ENCODE peak calls at places on chromosome X, in four cellular contexts. N is H1, Y is GM12878, K is HepG2. Q is an unnamed sample.

GRCh38 chrX:53084043-53084570 is 1.9 kb downstream of the TSPYL2 start:
- DNase-seq in N (no peak), Y (no peak), K (no peak), Q (no peak)

GRCh38 chrX:56800801-56801200 is 71.8 kb downstream of the NBDY start:
- DNase-seq in N (no peak), Y (no peak), K (no peak), Q (no peak)

GRCh38 chrX:147962476-147962875 is 18.7 kb upstream of the FMR1NB start:
- DNase-seq in N (no peak), Y (no peak), K (no peak), Q (no peak)

GRCh38 chrX:86830685-86831084 is 682.4 kb downstream of the DACH2 start:
- DNase-seq in N (no peak), Y (no peak), K (peak), Q (no peak)

GRCh38 chrX:122866527-122866926 is 317.6 kb upstream of the GRIA3 start:
- DNase-seq in N (no peak), Y (no peak), K (no peak), Q (no peak)

GRCh38 chrX:151825927-151826471 is 86.7 kb upstream of the MAGEA4 start:
- DNase-seq in N (no peak), Y (no peak), K (no peak), Q (no peak)

GRCh38 chrX:131072871-131073571 is 14.9 kb downstream of the ARHGAP36 start:
- DNase-seq in N (peak), Y (no peak), K (no peak), Q (no peak)

GRCh38 chrX:131752493-131753198 is 208.8 kb downstream of the OR13H1 start:
- DNase-seq in N (no peak), Y (peak), K (no peak), Q (no peak)

DNA sequence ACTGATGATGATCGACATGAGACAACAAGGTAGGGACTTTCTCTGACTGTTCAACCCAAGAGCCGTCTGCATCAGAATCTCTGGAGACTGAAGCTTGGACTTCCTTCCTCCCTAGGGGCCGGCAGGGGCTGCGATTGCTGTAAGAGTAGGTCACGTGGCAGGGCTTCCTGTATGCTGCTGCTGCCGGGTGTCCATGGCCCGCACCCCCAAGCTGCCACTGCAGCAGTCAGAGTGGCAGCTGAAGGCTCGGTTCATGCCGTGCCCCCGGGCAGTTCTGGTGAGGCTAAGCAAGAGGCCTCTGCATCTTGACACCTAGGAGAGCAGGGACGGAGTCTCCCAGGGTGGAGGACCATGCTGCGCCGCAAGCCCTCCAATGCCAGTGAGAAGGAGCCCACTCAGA is at the start of gene SASH3:
- DNase-seq in N (no peak), Y (no peak), K (no peak), Q (no peak)
- H3K4me3 ChIP-seq in N (no peak), Y (peak), K (no peak), Q (no peak)

GRCh38 chrX:154419688-154420401 is 8.5 kb downstream of the TAFAZZIN start:
- DNase-seq in N (no peak), Y (no peak), K (no peak), Q (no peak)

GRCh38 chrX:154417157-154417556 is 5.8 kb downstream of the TAFAZZIN start:
- DNase-seq in N (no peak), Y (no peak), K (no peak), Q (no peak)

GRCh38 chrX:154419189-154419588 is 7.8 kb downstream of the TAFAZZIN start:
- DNase-seq in N (no peak), Y (no peak), K (no peak), Q (no peak)

GRCh38 chrX:154420402-154420756 is 8.1 kb upstream of the ATP6AP1 start:
- DNase-seq in N (no peak), Y (no peak), K (no peak), Q (no peak)
- TF ChIP-seq SUZ12 in N (no peak), Y (no peak), K (no peak), Q (no peak)

GRCh38 chrX:18424482-18425198 is 768 bp upstream of the CDKL5 start:
- DNase-seq in N (no peak), Y (no peak), K (no peak), Q (no peak)
- H3K9ac ChIP-seq in N (no peak), Y (no peak), K (peak), Q (peak)

DNA sequence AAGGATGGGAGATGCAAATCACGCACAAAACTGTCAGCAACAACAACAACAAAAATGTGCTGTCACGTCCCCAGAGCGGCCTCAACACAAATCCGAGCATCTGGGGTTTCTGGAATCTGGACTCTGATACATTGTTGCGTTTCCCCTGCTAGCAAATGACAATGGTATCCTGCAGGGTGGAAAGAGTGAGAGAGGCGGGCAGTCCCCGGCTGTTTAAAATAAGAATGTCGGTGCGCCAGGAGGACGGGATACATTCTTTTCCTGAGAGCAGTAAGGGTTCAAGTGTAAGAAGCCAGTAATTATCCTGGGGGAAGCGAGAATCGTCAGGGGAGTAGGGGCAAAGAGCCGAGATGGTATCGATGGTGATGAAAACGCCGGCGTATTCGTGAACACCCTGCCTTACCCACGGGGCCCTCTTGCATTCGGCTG is 310.2 kb downstream of the ASMT start:
- DNase-seq in N (peak), Y (no peak), K (no peak), Q (peak)
- H3K4me3 ChIP-seq in N (peak), Y (no peak), K (no peak), Q (no peak)

GRCh38 chrX:31483336-31483735 is 411.5 kb upstream of the FTHL17 start:
- DNase-seq in N (no peak), Y (no peak), K (no peak), Q (no peak)
- TF ChIP-seq SUZ12 in N (no peak), Y (no peak), K (no peak), Q (no peak)

GRCh38 chrX:72050011-72050410 is 81.7 kb downstream of the RTL5 start:
- DNase-seq in N (no peak), Y (no peak), K (no peak), Q (no peak)

GRCh38 chrX:72048515-72049455 is 82.9 kb downstream of the RTL5 start:
- DNase-seq in N (no peak), Y (no peak), K (no peak), Q (no peak)

GRCh38 chrX:72045141-72045540 is 86.6 kb downstream of the RTL5 start:
- DNase-seq in N (no peak), Y (no peak), K (no peak), Q (no peak)

GRCh38 chrX:72045552-72046277 is 86.0 kb downstream of the RTL5 start:
- DNase-seq in N (no peak), Y (no peak), K (no peak), Q (no peak)

GRCh38 chrX:72046447-72046846 is 85.3 kb downstream of the RTL5 start:
- DNase-seq in N (no peak), Y (no peak), K (no peak), Q (no peak)
- H3K9ac ChIP-seq in N (no peak), Y (no peak), K (no peak), Q (no peak)

Q was measured in NT2/D1.